ENCODE peak calls at places on chromosomes 5 and 9, in four cellular contexts. N, L, Q and E are unnamed samples. For H3K4me1, the result is how much of the 10 kb centered on the place peaks cover.

GRCh38 chr5:120991569-120991968 is 527.5 kb downstream of the PRR16 start:
- DNase-seq in N (no peak), Q (no peak), L (no peak), E (peak)

GRCh38 chr5:109105631-109106267 is 304.0 kb downstream of the PJA2 start:
- DNase-seq in Q (no peak), N (no peak), L (no peak), E (peak)

GRCh38 chr9:121797056-121797455 is 145.6 kb downstream of the DAB2IP start:
- DNase-seq in N (no peak), Q (no peak), L (no peak), E (no peak)

GRCh38 chr9:125932012-125932411 is 184.8 kb downstream of the PBX3 start:
- DNase-seq in L (no peak), Q (no peak), N (no peak), E (no peak)

GRCh38 chr9:93664549-93665120 is 88.3 kb downstream of the PHF2 start:
- DNase-seq in Q (no peak), N (no peak), L (no peak), E (no peak)

GRCh38 chr5:2896371-2897275 is 145.1 kb upstream of the IRX2 start:
- DNase-seq in Q (no peak), N (no peak), L (no peak), E (no peak)

GRCh38 chr5:60820593-60821487 is 23.2 kb downstream of the ELOVL7 start:
- DNase-seq in N (no peak), L (peak), Q (no peak), E (no peak)

GRCh38 chr9:86181379-86182315 is 77.8 kb downstream of the C9orf153 start:
- DNase-seq in L (no peak), Q (no peak), N (no peak), E (no peak)

GRCh38 chr9:91395553-91396470 is 27.8 kb downstream of the NFIL3 start:
- DNase-seq in L (no peak), Q (peak), N (no peak), E (no peak)

GRCh38 chr5:177301503-177302165 is 1.9 kb downstream of the RAB24 start:
- DNase-seq in Q (no peak), L (no peak), N (no peak), E (no peak)

GRCh38 chr9:79129865-79130480 is 441.8 kb upstream of the TLE4 start:
- DNase-seq in Q (no peak), L (peak), N (peak), E (peak)

GRCh38 chr5:127002390-127002789 is 28.0 kb downstream of the MARCHF3 start:
- DNase-seq in N (peak), Q (no peak), L (no peak), E (peak)

GRCh38 chr5:95261369-95262175 is 23.3 kb downstream of the MCTP1 start:
- DNase-seq in L (no peak), Q (no peak), N (peak), E (no peak)

GRCh38 chr5:74594172-74595040 is 46.1 kb downstream of the ENC1 start:
- DNase-seq in Q (no peak), N (no peak), L (peak), E (no peak)

GRCh38 chr5:111389390-111390082 is 122.8 kb downstream of the STARD4 start:
- DNase-seq in Q (no peak), L (no peak), N (no peak), E (no peak)

GRCh38 chr5:168879929-168880328 is 300.8 kb upstream of the PANK3 start:
- DNase-seq in N (no peak), L (no peak), Q (peak), E (no peak)

GRCh38 chr5:15463231-15463630 is 36.7 kb upstream of the FBXL7 start:
- DNase-seq in L (no peak), Q (no peak), N (no peak), E (no peak)

GRCh38 chr9:6680797-6681146 is 35.2 kb upstream of the GLDC start:
- DNase-seq in N (peak), Q (no peak), L (no peak), E (peak)

GRCh38 chr5:68074633-68075032 is 140.9 kb upstream of the PIK3R1 start:
- DNase-seq in Q (no peak), N (no peak), L (no peak), E (no peak)

GRCh38 chr9:117046666-117047327 is 359.7 kb downstream of the TRIM32 start:
- DNase-seq in L (no peak), Q (peak), N (no peak), E (no peak)

GRCh38 chr9:72213906-72214305 is 64.7 kb downstream of the GDA start:
- DNase-seq in Q (no peak), N (peak), L (no peak), E (no peak)

GRCh38 chr9:109003116-109003515 is 10.2 kb downstream of the CTNNAL1 start:
- DNase-seq in Q (no peak), L (no peak), N (no peak), E (no peak)

GRCh38 chr9:109002141-109002540 is 11.2 kb downstream of the CTNNAL1 start:
- DNase-seq in Q (no peak), L (no peak), N (no peak), E (no peak)

GRCh38 chr9:108997112-108997511 is 16.2 kb downstream of the CTNNAL1 start:
- DNase-seq in N (no peak), Q (no peak), L (no peak), E (no peak)

GRCh38 chr9:109005678-109006077 is 7.6 kb downstream of the CTNNAL1 start:
- DNase-seq in N (no peak), L (no peak), Q (no peak), E (no peak)

DNA sequence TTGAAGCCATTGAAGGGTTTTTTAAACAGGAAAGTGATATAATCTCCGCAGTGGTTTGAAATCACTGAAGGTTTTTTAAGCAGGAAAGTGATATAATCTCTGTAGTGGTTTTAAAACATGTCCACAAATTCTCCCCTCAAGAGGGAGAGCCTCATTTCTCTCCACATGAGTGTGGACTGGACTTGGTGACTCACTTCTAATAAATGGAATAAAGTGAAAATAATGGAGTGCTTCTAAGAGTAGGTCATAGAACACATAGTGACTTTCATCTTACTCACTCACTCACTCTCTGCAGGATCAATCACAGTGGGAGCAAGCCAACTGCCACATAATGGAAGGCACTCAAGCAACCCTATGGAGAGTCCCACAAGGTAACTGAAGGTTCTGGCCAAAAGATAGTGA is 12.0 kb downstream of the CTNNAL1 start:
- DNase-seq in N (peak), L (no peak), Q (no peak), E (no peak)
- TF ChIP-seq FOXM1 in N (no peak), L (no peak), Q (no peak), E (no peak)

GRCh38 chr5:134099939-134100282 is 14.6 kb upstream of the TCF7 start:
- DNase-seq in L (no peak), Q (no peak), N (no peak), E (no peak)
- H3K4me1 ChIP-seq in L (under half), Q (half or more), N (half or more), E (under half)

GRCh38 chr5:117486291-117486690 is 911.7 kb upstream of the SEMA6A start:
- DNase-seq in N (no peak), Q (no peak), L (no peak), E (no peak)

GRCh38 chr5:117487556-117487955 is 912.9 kb upstream of the SEMA6A start:
- DNase-seq in Q (no peak), L (no peak), N (no peak), E (no peak)

GRCh38 chr5:117488976-117489500 is 914.4 kb upstream of the SEMA6A start:
- DNase-seq in Q (no peak), N (no peak), L (no peak), E (no peak)

GRCh38 chr5:117486879-117487391 is 912.3 kb upstream of the SEMA6A start:
- DNase-seq in Q (no peak), L (no peak), N (no peak), E (no peak)
- TF ChIP-seq FOXM1 in Q (no peak), L (no peak), N (no peak), E (no peak)

DNA sequence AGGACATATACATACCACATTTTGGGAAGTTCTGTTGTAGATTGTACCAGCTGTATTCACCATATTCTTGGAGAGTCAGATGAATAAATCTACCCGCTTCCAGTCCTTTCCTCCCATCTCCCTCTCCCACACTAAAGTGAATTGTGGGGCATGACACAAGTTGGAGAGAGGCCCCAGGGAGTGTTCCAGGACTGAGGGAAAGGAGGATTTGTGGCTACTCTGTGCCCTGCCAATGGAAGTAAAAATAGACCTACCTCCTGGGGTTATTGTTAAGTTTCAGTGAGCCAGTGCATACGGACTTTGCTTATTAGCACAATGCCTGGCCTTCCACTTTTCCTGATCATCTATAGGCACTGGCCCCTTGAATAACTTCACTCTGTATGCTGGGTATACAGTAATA is 40.7 kb downstream of the ARHGAP26 start:
- DNase-seq in L (no peak), N (no peak), Q (no peak), E (no peak)
- H3K4me1 ChIP-seq in L (under half), N (half or more), Q (under half), E (under half)

DNA sequence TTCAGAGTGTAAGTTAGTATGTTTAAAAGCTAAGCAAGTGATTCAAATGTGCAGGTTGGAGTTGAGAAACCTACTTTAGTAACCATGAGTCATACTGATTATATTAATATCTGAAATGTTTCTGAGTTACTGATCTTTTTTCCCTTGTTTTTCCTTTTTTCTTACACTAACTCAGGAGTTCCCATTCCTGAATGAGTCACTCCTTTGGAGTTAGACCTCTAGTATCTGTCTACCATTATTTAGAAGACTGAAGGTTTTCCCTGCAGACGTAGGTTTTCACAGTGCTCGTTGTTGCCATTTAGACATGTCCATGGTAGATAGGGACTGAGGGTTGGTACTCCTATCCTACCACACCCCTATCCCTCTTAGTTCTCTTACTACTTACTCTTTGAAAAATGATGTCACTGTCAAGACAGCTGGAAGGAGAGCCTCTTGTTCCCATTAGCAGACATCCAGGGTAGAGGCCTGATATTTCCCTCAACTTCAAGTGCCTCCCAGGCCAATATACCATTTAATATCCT is 20.2 kb downstream of the OCLN start:
- DNase-seq in Q (no peak), N (no peak), L (no peak), E (no peak)
- TF ChIP-seq FOXM1 in Q (no peak), N (no peak), L (no peak), E (no peak)

GRCh38 chr9:128257086-128257825 is 18.6 kb downstream of the GOLGA2 start:
- DNase-seq in L (no peak), N (no peak), Q (no peak), E (no peak)
- H3K4me1 ChIP-seq in L (under half), N (under half), Q (under half), E (under half)

DNA sequence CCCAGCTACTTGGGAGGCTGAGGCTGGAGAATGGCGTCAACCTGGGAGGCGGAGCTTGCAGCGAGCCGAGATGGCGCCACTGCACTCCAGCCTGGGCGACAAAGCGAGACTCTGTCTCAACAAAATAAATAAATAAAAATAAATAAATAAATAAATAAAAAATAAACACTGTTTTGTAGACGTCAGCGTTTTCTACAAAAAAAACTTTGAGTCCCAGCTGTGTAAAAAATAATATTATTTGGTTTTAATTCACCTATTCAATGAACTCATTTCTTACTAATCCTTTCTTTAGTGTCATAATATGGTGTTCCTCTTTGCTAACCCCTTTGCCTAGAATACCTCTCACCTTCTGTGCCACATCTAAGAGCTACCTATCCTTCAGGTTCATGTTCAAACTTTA is 30.2 kb upstream of the MSANTD3 start:
- DNase-seq in Q (no peak), N (no peak), L (no peak), E (no peak)
- TF ChIP-seq FOXM1 in Q (no peak), N (no peak), L (no peak), E (no peak)